ENCODE peak calls at places on chromosomes 5 and 9, in ten cellular contexts. S is adrenal gland, F is pancreas, M is GM12865, P is body of pancreas, X is uterus, K is PC-9, H is HL-60, B is bronchial epithelial cell, V is WERI-Rb-1. N is an unnamed sample.

GRCh38 chr9:73357607-73358006 is 205.9 kb downstream of the ANXA1 start:
- DNase-seq in S (no peak), F (no peak), M (no peak), P (no peak), X (no peak), K (no peak), H (no peak), B (no peak), V (no peak), N (peak; percentile 3)

GRCh38 chr5:1097381-1097893 is 14.4 kb downstream of the SLC12A7 start:
- DNase-seq in S (no peak), F (no peak), M (no peak), P (no peak), X (no peak), K (no peak), H (no peak), B (no peak), V (no peak), N (no peak)

GRCh38 chr5:149611327-149611726 is 30.0 kb downstream of the ARHGEF37 start:
- DNase-seq in S (no peak), F (no peak), M (no peak), P (peak; percentile 15), X (peak; percentile 29), K (no peak), H (no peak), B (no peak), V (no peak), N (peak; percentile 91)

GRCh38 chr5:127572930-127573329 is 55.5 kb downstream of the PRRC1 start:
- DNase-seq in S (no peak), F (no peak), M (peak; percentile 31), P (no peak), X (no peak), K (no peak), H (no peak), B (peak; percentile 20), V (no peak), N (no peak)

GRCh38 chr9:132141364-132141947 is 20.4 kb upstream of the NTNG2 start:
- DNase-seq in S (peak; percentile 54), F (no peak), M (no peak), P (peak; percentile 57), X (no peak), K (no peak), H (peak; percentile 15), B (no peak), V (no peak), N (no peak)

GRCh38 chr5:78005021-78005785 is 229.1 kb upstream of the TBCA start:
- DNase-seq in S (no peak), F (no peak), M (no peak), P (no peak), X (no peak), K (no peak), H (no peak), B (peak; percentile 58), V (no peak), N (peak; percentile 84)

GRCh38 chr5:56607074-56607473 is 208.3 kb upstream of the MAP3K1 start:
- DNase-seq in S (no peak), F (no peak), M (no peak), P (no peak), X (no peak), K (no peak), H (no peak), B (no peak), V (no peak), N (no peak)

GRCh38 chr5:106691701-106692100 is 979.0 kb downstream of the EFNA5 start:
- DNase-seq in S (no peak), F (no peak), M (no peak), P (no peak), X (no peak), K (no peak), H (no peak), B (peak; percentile 17), V (no peak), N (no peak)

GRCh38 chr9:124960409-124960752 is 19.5 kb upstream of the GOLGA1 start:
- DNase-seq in S (no peak), F (no peak), M (no peak), P (no peak), X (no peak), K (no peak), H (no peak), B (peak; percentile 61), V (no peak), N (peak; percentile 39)
- H3K4me3 ChIP-seq in S (no peak overlapping the region), F (no peak overlapping the region), M (no peak overlapping the region), P (no peak overlapping the region), X (no peak overlapping the region), K (no peak overlapping the region), H (no peak overlapping the region), B (no peak overlapping the region), V (no peak overlapping the region), N (no peak overlapping the region)

DNA sequence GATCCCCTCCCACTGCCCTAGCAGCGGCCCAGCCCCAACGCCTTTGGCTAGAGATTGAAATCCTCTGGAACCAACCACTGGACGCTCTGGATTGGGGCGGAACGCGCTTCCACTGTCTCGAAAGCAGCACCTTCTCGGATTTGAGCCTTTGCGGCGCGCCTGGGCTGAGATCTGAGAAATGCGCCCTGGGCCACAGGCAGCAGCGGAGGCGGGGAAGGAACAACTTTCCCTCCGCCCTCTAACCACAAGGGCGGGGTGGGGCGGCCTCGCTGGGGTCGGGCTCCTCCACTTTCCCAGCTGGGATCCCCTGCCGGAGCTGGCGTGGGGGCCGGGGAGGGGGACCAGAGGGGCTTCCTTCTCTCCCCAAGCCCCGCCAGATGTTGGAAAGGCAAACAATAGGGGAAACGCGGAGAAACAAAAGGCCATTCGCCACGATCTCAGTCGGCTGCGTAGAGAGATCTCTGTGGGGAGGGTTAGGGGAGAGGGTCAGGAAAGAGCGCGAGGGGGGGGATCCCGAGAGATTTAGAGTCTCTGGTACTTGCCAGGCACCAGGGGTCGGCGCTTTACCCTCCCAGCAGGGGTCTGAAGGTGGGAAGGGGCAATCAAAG is 1.2 kb downstream of the MOB3B start:
- DNase-seq in S (peak; percentile 84), F (peak; percentile 87), M (peak; percentile 52), P (peak; percentile 86), X (peak; percentile 84), K (no peak), H (no peak), B (peak; percentile 79), V (peak; percentile 21), N (peak; percentile 77)
- TF ChIP-seq CTCF in S (no peak), F (no peak), M (no peak), P (no peak), X (no peak), K (no peak), H (no peak), B (no peak), V (no peak), N (no peak)

DNA sequence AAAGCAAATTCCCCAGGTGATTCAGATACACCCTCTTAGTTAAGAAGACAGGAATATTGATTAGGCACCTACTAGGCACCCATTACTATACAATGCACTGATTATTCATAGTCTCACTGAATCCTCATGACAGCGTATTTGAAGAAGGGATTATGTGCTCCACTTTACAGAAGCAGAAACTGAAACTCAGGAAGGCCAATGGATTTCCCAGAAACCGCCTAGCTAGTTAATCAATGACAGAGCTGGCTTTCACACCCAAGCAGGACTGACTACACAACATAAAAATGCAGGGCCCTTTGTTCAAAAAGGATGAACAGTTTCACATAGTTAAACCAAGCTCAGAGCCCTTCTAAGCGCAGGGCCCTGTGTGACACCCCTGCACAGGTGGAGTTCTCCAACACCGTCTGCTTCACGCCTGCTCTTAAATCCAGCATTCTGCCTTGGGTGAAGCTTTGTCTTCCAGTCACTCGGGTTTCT is 117.3 kb downstream of the TTLL11 start:
- DNase-seq in S (no peak), F (no peak), M (no peak), P (peak; percentile 71), X (no peak), K (no peak), H (no peak), B (peak; percentile 90), V (no peak), N (no peak)
- H3K4me3 ChIP-seq in S (no peak overlapping the region), F (no peak overlapping the region), M (no peak overlapping the region), P (no peak overlapping the region), X (no peak overlapping the region), K (no peak overlapping the region), H (no peak overlapping the region), B (no peak overlapping the region), V (peak overlapping the region; percentile 1), N (no peak overlapping the region)

GRCh38 chr5:140875085-140876065 is at the start of gene PCDHA12:
- DNase-seq in S (no peak), F (peak; percentile 31), M (no peak), P (no peak), X (no peak), K (no peak), H (no peak), B (peak; percentile 26), V (peak; percentile 47), N (no peak)
- TF ChIP-seq CTCF in S (no peak), F (no peak), M (no peak), P (peak; percentile 25), X (no peak), K (no peak), H (no peak), B (peak; percentile 20), V (peak; percentile 52), N (no peak)

GRCh38 chr9:93945400-93946337 is 9.5 kb downstream of the BARX1 start:
- DNase-seq in S (no peak), F (peak; percentile 41), M (no peak), P (no peak), X (no peak), K (no peak), H (peak; percentile 59), B (no peak), V (no peak), N (no peak)
- H3K4me3 ChIP-seq in S (no peak overlapping the region), F (peak overlapping the region; percentile 43), M (no peak overlapping the region), P (peak overlapping the region; percentile 14), X (no peak overlapping the region), K (no peak overlapping the region), H (peak overlapping the region; percentile 35), B (no peak overlapping the region), V (peak overlapping the region; percentile 42), N (no peak overlapping the region)

GRCh38 chr9:133437753-133438531 is 15.8 kb downstream of the ADAMTS13 start:
- DNase-seq in S (no peak), F (no peak), M (peak; percentile 39), P (no peak), X (no peak), K (no peak), H (no peak), B (no peak), V (peak; percentile 47), N (no peak)
- TF ChIP-seq CTCF in S (no peak), F (no peak), M (peak; percentile 52), P (no peak), X (no peak), K (no peak), H (no peak), B (no peak), V (peak; percentile 65), N (peak; percentile 40)

GRCh38 chr9:70142101-70142500 is 98.5 kb downstream of the MAMDC2 start:
- DNase-seq in S (no peak), F (no peak), M (no peak), P (no peak), X (no peak), K (no peak), H (no peak), B (no peak), V (no peak), N (no peak)
- H3K4me3 ChIP-seq in S (no peak overlapping the region), F (no peak overlapping the region), M (no peak overlapping the region), P (no peak overlapping the region), X (no peak overlapping the region), K (no peak overlapping the region), H (no peak overlapping the region), B (no peak overlapping the region), V (no peak overlapping the region), N (no peak overlapping the region)

GRCh38 chr9:105484226-105484625 is 36.4 kb downstream of the FSD1L start:
- DNase-seq in S (no peak), F (no peak), M (no peak), P (no peak), X (no peak), K (no peak), H (no peak), B (no peak), V (no peak), N (no peak)
- TF ChIP-seq CTCF in S (no peak), F (no peak), M (no peak), P (no peak), X (no peak), K (no peak), H (no peak), B (no peak), V (no peak), N (no peak)

N was measured in fibroblast of villous mesenchyme.